ENCODE peak calls at places on chromosomes 5 and 9, in four cellular contexts. J is Peyer's patch, W is endodermal cell, Z is esophagus muscularis mucosa. X is an unnamed sample. For H3K36me3, the result is how much of the 10 kb centered on the place peaks cover.

GRCh38 chr9:98491778-98492177 is 217.0 kb downstream of the GABBR2 start:
- DNase-seq in J (no peak), W (no peak), Z (no peak), X (peak)

GRCh38 chr5:34927785-34928184 is 1.6 kb upstream of the DNAJC21 start:
- DNase-seq in J (no peak), W (no peak), Z (no peak), X (no peak)

GRCh38 chr9:97984188-97985057 is 1.3 kb downstream of the ANP32B start:
- DNase-seq in J (peak), W (peak), Z (peak), X (peak)

GRCh38 chr5:95334900-95335538 is 50.1 kb upstream of the MCTP1 start:
- DNase-seq in J (no peak), W (no peak), Z (no peak), X (no peak)

GRCh38 chr5:84014966-84015365 is 294.3 kb upstream of the HAPLN1 start:
- DNase-seq in J (no peak), W (no peak), Z (no peak), X (no peak)

GRCh38 chr5:68891718-68892117 is 202.1 kb upstream of the SLC30A5 start:
- DNase-seq in J (no peak), W (no peak), Z (no peak), X (no peak)

GRCh38 chr5:148949871-148950863 is 112.7 kb downstream of the SH3TC2 start:
- DNase-seq in J (no peak), W (peak), Z (no peak), X (peak)

GRCh38 chr9:86193088-86193487 is 66.4 kb downstream of the C9orf153 start:
- DNase-seq in J (no peak), W (no peak), Z (no peak), X (no peak)

DNA sequence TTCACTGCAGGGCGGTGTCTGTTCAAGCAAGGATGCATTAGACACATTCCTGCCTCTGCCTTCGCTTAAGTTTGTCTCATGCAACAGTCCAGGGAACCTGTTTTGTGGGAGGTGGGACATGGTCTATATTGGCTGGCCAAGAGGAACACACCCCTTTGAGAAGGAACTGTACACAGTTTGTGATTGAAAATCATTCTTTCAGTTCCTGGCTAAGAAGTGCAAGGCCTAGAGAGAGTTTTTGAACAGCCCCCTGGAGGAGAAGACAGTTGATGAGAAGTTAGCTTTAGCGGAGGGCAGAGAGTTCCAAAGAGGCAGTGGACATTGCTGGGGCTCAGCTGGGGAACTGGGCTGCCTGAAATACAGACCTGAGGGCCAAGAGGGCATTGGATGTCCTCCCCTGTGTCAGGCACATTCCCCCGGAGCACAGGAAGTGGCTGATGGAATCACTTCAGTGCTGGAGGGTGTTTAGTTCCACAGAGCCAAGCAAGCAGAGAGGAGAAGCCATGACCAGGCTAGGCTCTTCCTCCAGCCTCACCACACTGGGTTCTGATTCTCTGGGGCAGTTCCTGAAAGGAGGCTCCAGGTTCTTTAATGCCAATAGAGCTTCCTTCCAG is 66.6 kb downstream of the RGS3 start:
- DNase-seq in J (no peak), W (peak), Z (no peak), X (no peak)
- TF ChIP-seq CTCF in J (no peak), W (no peak), Z (no peak), X (no peak)

GRCh38 chr5:153802419-153802818 is 236.3 kb downstream of the FAM114A2 start:
- DNase-seq in J (no peak), W (no peak), Z (no peak), X (no peak)
- H3K4me3 ChIP-seq in J (no peak), W (no peak), Z (no peak), X (no peak)

DNA sequence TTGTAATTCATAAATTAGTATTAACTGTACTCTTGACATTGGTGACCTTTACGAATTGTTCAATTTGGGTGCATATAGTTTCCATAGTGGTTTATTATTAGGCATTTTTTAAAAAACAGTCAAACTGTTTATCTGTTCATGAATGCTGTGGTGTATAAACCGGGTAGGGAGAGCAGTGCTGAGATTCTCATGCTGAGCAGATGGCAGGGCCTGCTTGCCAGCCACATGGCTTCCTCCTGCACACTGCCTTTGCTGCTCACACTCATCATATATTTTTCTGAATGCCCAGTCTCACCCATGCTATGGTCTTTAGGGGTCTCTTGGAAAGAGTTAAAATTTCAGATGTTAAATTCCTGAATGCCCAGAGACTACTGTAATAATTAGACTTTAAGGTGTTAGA is 40.8 kb downstream of the NNT start:
- DNase-seq in J (no peak), W (no peak), Z (no peak), X (no peak)
- H3K36me3 ChIP-seq in J (under half), W (under half), Z (under half), X (under half)

GRCh38 chr9:17082343-17082742 is 52.5 kb upstream of the CNTLN start:
- DNase-seq in J (no peak), W (peak), Z (no peak), X (no peak)
- TF ChIP-seq CTCF in J (no peak), W (peak), Z (peak), X (no peak)

GRCh38 chr5:111068208-111068607 is 3.3 kb upstream of the TSLP start:
- DNase-seq in J (no peak), W (no peak), Z (no peak), X (peak)

GRCh38 chr5:111072949-111073682 is 1.6 kb downstream of the TSLP start:
- DNase-seq in J (peak), W (peak), Z (peak), X (no peak)

GRCh38 chr5:111069839-111070238 is 1.7 kb upstream of the TSLP start:
- DNase-seq in J (no peak), W (no peak), Z (no peak), X (no peak)

GRCh38 chr5:111071413-111071812 is at the start of gene TSLP:
- DNase-seq in J (no peak), W (no peak), Z (no peak), X (no peak)

GRCh38 chr5:111070272-111071134 is 1.0 kb upstream of the TSLP start:
- DNase-seq in J (peak), W (peak), Z (no peak), X (no peak)
- H3K4me3 ChIP-seq in J (no peak), W (peak), Z (peak), X (no peak)

X was measured in bronchial epithelial cell.